ENCODE peak calls at places on chromosome 7, in five cellular contexts. N is astrocyte, O is PC-9, V is GM23248, R is fibroblast of lung. S is an unnamed sample.
A peak's percentile ranks its signal among the peaks of the same experiment; 100 is the strongest.

GRCh38 chr7:85021090-85021704 is 165.7 kb downstream of the SEMA3D start:
- DNase-seq in N (no peak), O (no peak), V (peak; percentile 55), R (no peak), S (peak; percentile 42)

GRCh38 chr7:38518516-38518915 is 112.7 kb downstream of the AMPH start:
- DNase-seq in N (no peak), O (no peak), V (peak; percentile 38), R (peak; percentile 12), S (no peak)

GRCh38 chr7:152354061-152354460 is 81.7 kb downstream of the KMT2C start:
- DNase-seq in N (peak; percentile 72), O (no peak), V (peak; percentile 64), R (peak; percentile 81), S (no peak)

GRCh38 chr7:99392046-99392445 is 16.4 kb downstream of the PDAP1 start:
- DNase-seq in N (no peak), O (no peak), V (no peak), R (no peak), S (no peak)

GRCh38 chr7:155533120-155533826 is 13.1 kb downstream of the CNPY1 start:
- DNase-seq in N (no peak), O (no peak), V (peak; percentile 25), R (no peak), S (no peak)

GRCh38 chr7:155752756-155753445 is 59.4 kb downstream of the SHH start:
- DNase-seq in N (no peak), O (no peak), V (no peak), R (no peak), S (no peak)

GRCh38 chr7:81293806-81294205 is 375.0 kb upstream of the SEMA3C start:
- DNase-seq in N (no peak), O (no peak), V (no peak), R (no peak), S (no peak)

GRCh38 chr7:49001610-49002033 is 77.3 kb downstream of the CDC14C start:
- DNase-seq in N (no peak), O (no peak), V (peak; percentile 10), R (peak; percentile 2), S (peak; percentile 73)

GRCh38 chr7:91357379-91357778 is 93.1 kb downstream of the FZD1 start:
- DNase-seq in N (no peak), O (no peak), V (peak; percentile 16), R (no peak), S (peak; percentile 25)

GRCh38 chr7:74480861-74481417 is 27.2 kb downstream of the GTF2IRD1 start:
- DNase-seq in N (peak; percentile 70), O (no peak), V (peak; percentile 81), R (peak; percentile 79), S (no peak)

GRCh38 chr7:157543276-157543675 is 206.5 kb downstream of the DNAJB6 start:
- DNase-seq in N (no peak), O (no peak), V (no peak), R (no peak), S (no peak)

GRCh38 chr7:7746419-7746818 is 28.0 kb upstream of the RPA3 start:
- DNase-seq in N (no peak), O (no peak), V (no peak), R (no peak), S (no peak)

GRCh38 chr7:327305-327931 is 37.4 kb downstream of the FOXL3 start:
- DNase-seq in N (no peak), O (no peak), V (no peak), R (no peak), S (no peak)

GRCh38 chr7:76512941-76513816 is 2.8 kb downstream of the UPK3B start:
- DNase-seq in N (no peak), O (peak; percentile 34), V (peak; percentile 34), R (no peak), S (peak; percentile 10)

GRCh38 chr7:53350241-53350640 is 314.8 kb downstream of the POM121L12 start:
- DNase-seq in N (no peak), O (no peak), V (no peak), R (no peak), S (peak; percentile 21)

GRCh38 chr7:55624813-55625212 is 52.5 kb upstream of the VOPP1 start:
- DNase-seq in N (no peak), O (no peak), V (no peak), R (no peak), S (no peak)

GRCh38 chr7:117219485-117219884 is 103.4 kb downstream of the WNT2 start:
- DNase-seq in N (peak; percentile 27), O (no peak), V (peak; percentile 58), R (peak; percentile 42), S (no peak)

GRCh38 chr7:128363261-128363721 is 1.8 kb upstream of the PRRT4 start:
- DNase-seq in N (no peak), O (no peak), V (no peak), R (no peak), S (no peak)
- TF ChIP-seq EZH2 in N (no peak), O (no peak), V (no peak), R (peak; percentile 15), S (no peak)

GRCh38 chr7:94307399-94308048 is 87.2 kb upstream of the COL1A2 start:
- DNase-seq in N (no peak), O (peak; percentile 50), V (no peak), R (no peak), S (no peak)
- TF ChIP-seq EZH2 in N (no peak), O (no peak), V (no peak), R (no peak), S (no peak)

DNA sequence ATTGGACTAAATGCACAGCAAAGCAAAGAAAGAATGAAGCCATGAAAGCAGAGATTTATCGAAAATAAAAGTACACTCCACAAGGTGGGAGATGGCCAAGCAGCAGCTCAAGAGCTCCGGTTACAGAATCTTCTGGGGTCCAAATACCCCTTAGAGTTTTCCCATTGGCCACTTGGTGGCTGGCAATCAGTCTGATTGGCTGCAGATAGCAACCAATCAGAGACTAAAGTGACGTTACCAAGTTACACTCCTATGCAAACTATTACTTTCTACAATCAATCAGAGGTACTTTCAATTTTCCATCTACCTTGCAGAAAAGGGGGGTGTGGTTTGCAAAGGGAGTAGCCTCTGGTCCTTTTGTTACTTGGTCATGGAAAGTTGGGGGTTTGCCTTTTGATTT is 58.0 kb upstream of the AUTS2 start:
- DNase-seq in N (no peak), O (no peak), V (no peak), R (no peak), S (no peak)
- TF ChIP-seq EZH2 in N (no peak), O (no peak), V (no peak), R (no peak), S (no peak)

DNA sequence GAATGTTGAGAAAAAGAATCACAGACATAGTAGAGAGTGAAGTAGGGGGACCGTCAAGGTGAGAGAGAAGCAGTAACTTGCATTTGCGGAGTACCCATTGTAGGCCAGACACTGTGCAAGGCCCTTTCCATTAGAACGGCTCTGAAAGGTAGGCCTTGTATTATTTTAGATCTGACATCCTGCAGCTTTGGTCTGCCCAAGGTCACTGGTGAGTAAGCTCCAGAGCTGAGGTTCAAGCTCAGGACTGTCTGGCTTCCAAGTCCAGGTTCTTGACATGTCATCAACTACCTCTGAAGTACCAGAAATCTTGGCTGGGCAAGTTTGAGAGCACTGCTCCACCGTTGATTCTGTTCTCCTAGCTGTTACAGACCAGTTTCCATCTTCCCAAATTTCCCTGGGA is 13.2 kb upstream of the EVX1 start:
- DNase-seq in N (no peak), O (no peak), V (no peak), R (no peak), S (no peak)
- TF ChIP-seq EZH2 in N (no peak), O (no peak), V (no peak), R (no peak), S (no peak)

DNA sequence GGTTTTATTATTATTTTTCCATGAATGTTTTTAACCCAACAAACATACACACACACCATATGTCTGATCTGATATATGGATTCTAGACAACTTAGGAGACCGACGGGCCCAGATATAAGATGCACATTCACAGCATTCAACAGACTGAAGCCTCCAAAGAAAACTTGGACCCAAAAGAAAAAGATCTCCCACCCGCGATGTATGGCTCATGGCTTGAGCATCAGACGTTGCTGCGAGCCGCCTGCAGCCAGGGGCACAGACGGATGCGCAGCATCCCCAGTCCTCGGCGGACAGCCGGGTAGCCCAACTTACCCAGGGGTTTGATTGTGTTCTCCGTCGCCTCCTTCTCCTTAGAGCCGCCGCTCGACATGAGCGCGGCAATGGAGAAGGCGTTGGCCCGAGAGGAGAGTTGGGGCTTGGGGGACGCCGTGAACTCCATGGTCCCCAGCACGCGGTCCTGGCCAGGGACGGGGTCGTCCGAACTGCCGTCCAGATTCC is 669 bp downstream of the TBX20 start:
- DNase-seq in N (no peak), O (no peak), V (no peak), R (no peak), S (no peak)
- TF ChIP-seq EZH2 in N (no peak), O (no peak), V (no peak), R (peak; percentile 49), S (no peak)

GRCh38 chr7:32070051-32070405 is 179 bp downstream of the PDE1C start:
- DNase-seq in N (no peak), O (no peak), V (peak; percentile 42), R (no peak), S (no peak)

GRCh38 chr7:32072397-32072796 is 2.2 kb upstream of the PDE1C start:
- DNase-seq in N (no peak), O (no peak), V (no peak), R (no peak), S (no peak)

GRCh38 chr7:32069251-32069650 is 956 bp downstream of the PDE1C start:
- DNase-seq in N (no peak), O (no peak), V (no peak), R (no peak), S (no peak)

GRCh38 chr7:32071466-32072091 is 1.4 kb upstream of the PDE1C start:
- DNase-seq in N (no peak), O (no peak), V (no peak), R (no peak), S (no peak)

DNA sequence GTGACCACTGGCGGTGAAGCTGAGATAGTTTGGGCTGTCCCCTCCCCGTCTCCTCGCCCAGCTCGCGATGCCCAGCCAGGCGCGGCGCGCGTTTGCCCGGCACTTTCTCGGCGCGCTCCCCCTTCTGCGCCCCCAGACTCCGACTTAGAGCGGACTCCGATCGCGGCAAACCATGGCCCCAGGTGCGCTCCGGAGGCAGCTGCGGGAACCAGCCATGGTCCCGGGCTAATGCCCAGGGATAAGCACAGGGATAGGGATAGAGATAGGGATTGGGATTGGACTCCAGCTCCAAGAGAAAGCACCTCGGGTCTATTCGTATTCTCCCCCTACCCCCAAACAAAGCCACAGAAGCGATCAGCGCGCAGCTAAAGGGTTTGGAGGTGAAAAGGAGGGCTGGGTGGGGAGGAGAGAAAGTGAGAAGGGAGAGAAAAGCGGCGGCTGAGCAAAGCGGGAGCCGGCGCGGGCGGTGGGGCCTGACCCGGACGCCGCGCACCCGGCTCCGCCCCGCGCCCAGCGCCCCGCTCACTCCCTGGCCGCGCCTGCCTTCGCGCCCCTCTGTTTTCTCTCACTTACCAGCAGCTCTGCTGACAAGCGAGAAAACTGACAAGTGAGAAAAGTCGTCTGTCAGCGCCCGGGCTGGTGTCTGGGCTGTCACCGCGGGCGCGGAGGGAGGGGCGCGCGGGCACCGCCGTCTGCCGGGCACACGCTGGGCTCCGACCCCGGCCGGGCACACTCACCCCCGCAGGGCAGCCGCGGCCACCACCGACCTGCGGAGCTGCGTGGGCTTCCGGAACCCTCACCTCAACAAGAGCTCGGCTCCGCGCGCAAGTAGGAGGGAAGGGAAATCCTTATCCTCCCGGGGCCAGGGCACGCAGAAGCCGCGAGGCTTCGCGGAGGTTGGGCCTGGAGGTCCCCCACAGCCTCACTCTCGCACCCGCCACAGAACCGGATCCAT is at the start of gene PDE1C:
- DNase-seq in N (no peak), O (no peak), V (peak; percentile 60), R (peak; percentile 62), S (no peak)
- TF ChIP-seq EZH2 in N (no peak), O (no peak), V (peak; percentile 53), R (no peak), S (no peak)

S was measured in PC-3.